ENCODE peak calls at places on chromosome 22, in ten cellular contexts. U, D, L, O, F, A, N, C, P and I are unnamed samples.

GRCh38 chr22:50232481-50233151 is 12.2 kb downstream of the TUBGCP6 start:
- DNase-seq in P (no peak), L (no peak), D (no peak), U (no peak), F (no peak), O (no peak), N (no peak), C (no peak), A (no peak), I (no peak)

GRCh38 chr22:36901411-36902142 is 11.9 kb upstream of the CSF2RB start:
- DNase-seq in U (no peak), D (no peak), L (no peak), P (peak), O (no peak), N (no peak), F (no peak), C (no peak), A (no peak), I (peak)

GRCh38 chr22:50169774-50170341 is 673 bp upstream of the PANX2 start:
- DNase-seq in A (peak), U (no peak), O (no peak), F (no peak), D (no peak), C (no peak), P (no peak), L (peak), N (peak), I (no peak)

GRCh38 chr22:23913661-23914353 is 19.6 kb downstream of the MIF start:
- DNase-seq in N (peak), C (peak), A (peak), D (peak), L (peak), P (peak), U (peak), F (peak), O (peak), I (peak)

GRCh38 chr22:36433318-36434231 is 45.8 kb upstream of the MYH9 start:
- DNase-seq in C (no peak), U (no peak), A (no peak), D (no peak), P (peak), N (peak), F (no peak), L (peak), O (no peak), I (no peak)

GRCh38 chr22:24392218-24392931 is 35.0 kb upstream of the ADORA2A start:
- DNase-seq in A (no peak), L (no peak), D (no peak), C (peak), F (no peak), N (no peak), P (no peak), U (no peak), O (no peak), I (no peak)

GRCh38 chr22:50039669-50040458 is 18.2 kb downstream of the TTLL8 start:
- DNase-seq in C (no peak), P (no peak), N (no peak), O (no peak), D (no peak), U (no peak), F (no peak), A (no peak), L (no peak), I (no peak)

GRCh38 chr22:20219667-20220628 is 48.2 kb downstream of the RTN4R start:
- DNase-seq in N (no peak), F (no peak), O (peak), P (no peak), D (no peak), U (no peak), A (no peak), L (no peak), C (no peak), I (no peak)

GRCh38 chr22:19103881-19104821 is 18.1 kb downstream of the DGCR2 start:
- DNase-seq in F (no peak), D (no peak), L (peak), U (no peak), O (no peak), C (peak), P (no peak), N (peak), A (no peak), I (no peak)

GRCh38 chr22:19873960-19874306 is 19.3 kb upstream of the GNB1L start:
- DNase-seq in P (no peak), A (no peak), N (no peak), O (no peak), D (peak), U (no peak), F (peak), L (no peak), C (no peak), I (no peak)

GRCh38 chr22:31579835-31580242 is 82.2 kb downstream of the PISD start:
- DNase-seq in O (no peak), N (no peak), A (no peak), D (no peak), F (no peak), U (no peak), C (no peak), L (no peak), P (no peak), I (no peak)

GRCh38 chr22:49861642-49862407 is 8.2 kb downstream of the ZBED4 start:
- DNase-seq in P (no peak), F (no peak), C (no peak), D (no peak), N (no peak), L (no peak), A (no peak), O (no peak), U (no peak), I (no peak)

GRCh38 chr22:27386186-27386585 is 415.4 kb downstream of the MN1 start:
- DNase-seq in N (no peak), P (no peak), O (no peak), L (no peak), F (no peak), A (no peak), U (peak), C (no peak), D (no peak), I (no peak)

GRCh38 chr22:48079505-48080295 is 1317.2 kb downstream of the TBC1D22A start:
- DNase-seq in F (no peak), U (no peak), P (no peak), D (no peak), A (no peak), C (no peak), N (no peak), O (peak), L (no peak), I (no peak)

GRCh38 chr22:36763576-36763975 is 12.3 kb downstream of the IFT27 start:
- DNase-seq in A (no peak), U (no peak), L (no peak), P (no peak), D (no peak), O (no peak), C (no peak), N (no peak), F (no peak), I (no peak)

GRCh38 chr22:44409691-44410316 is 88.2 kb downstream of the RTL6 start:
- DNase-seq in C (no peak), N (no peak), D (no peak), P (no peak), L (no peak), A (no peak), F (no peak), U (no peak), O (no peak), I (no peak)

GRCh38 chr22:20096574-20097420 is 16.8 kb downstream of the DGCR8 start:
- DNase-seq in L (no peak), O (no peak), N (no peak), C (no peak), A (no peak), D (no peak), U (no peak), F (no peak), P (no peak), I (no peak)

GRCh38 chr22:45640291-45640940 is 31.2 kb upstream of the ATXN10 start:
- DNase-seq in A (no peak), C (no peak), N (no peak), D (no peak), F (no peak), P (no peak), L (no peak), U (no peak), O (peak), I (no peak)

GRCh38 chr22:35359380-35360065 is 21.4 kb upstream of the HMOX1 start:
- DNase-seq in C (no peak), D (no peak), F (no peak), O (no peak), U (no peak), P (no peak), A (no peak), L (no peak), N (no peak), I (no peak)

GRCh38 chr22:32331236-32331917 is 26.3 kb upstream of the RFPL3 start:
- DNase-seq in O (no peak), N (no peak), F (peak), U (peak), A (no peak), P (no peak), C (no peak), D (no peak), L (no peak), I (no peak)

GRCh38 chr22:48955351-48956311 is 872.0 kb downstream of the BRD1 start:
- DNase-seq in U (peak), P (peak), L (no peak), A (no peak), C (no peak), O (no peak), F (peak), N (no peak), D (no peak), I (no peak)

GRCh38 chr22:20403779-20404140 is 9.8 kb downstream of the ZNF74 start:
- DNase-seq in O (no peak), D (no peak), C (no peak), U (no peak), L (no peak), P (no peak), A (no peak), F (no peak), N (no peak), I (no peak)

GRCh38 chr22:37276771-37277170 is 5.5 kb upstream of the CYTH4 start:
- DNase-seq in F (no peak), L (no peak), A (no peak), O (no peak), N (no peak), D (no peak), U (no peak), C (no peak), P (no peak), I (no peak)

DNA sequence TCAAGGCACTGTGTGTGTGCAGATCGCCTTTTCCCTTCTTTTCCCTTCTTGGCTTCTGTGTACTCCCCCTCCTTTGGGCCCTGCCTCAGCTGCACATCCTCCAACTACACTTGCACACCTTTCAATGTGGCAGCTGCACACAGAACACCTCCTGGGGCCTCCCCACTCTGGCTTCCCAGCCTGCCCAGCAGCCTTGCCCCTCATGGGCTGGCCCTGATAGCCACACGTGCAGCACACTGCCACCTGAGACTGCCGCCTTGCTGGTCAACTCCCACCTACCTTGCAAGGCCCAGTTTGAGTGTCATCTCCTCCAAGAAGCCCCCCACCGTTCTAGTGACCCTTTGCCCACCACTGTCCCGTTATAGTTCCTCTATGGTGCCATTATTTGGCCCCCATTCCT is 77.3 kb upstream of the ARFGAP3 start:
- DNase-seq in N (no peak), D (no peak), F (no peak), C (no peak), A (no peak), L (no peak), O (no peak), U (no peak), P (no peak), I (no peak)
- TF ChIP-seq CTCF in N (no peak), D (no peak), F (no peak), C (no peak), A (no peak), L (no peak), O (no peak), U (no peak), P (no peak), I (no peak)

DNA sequence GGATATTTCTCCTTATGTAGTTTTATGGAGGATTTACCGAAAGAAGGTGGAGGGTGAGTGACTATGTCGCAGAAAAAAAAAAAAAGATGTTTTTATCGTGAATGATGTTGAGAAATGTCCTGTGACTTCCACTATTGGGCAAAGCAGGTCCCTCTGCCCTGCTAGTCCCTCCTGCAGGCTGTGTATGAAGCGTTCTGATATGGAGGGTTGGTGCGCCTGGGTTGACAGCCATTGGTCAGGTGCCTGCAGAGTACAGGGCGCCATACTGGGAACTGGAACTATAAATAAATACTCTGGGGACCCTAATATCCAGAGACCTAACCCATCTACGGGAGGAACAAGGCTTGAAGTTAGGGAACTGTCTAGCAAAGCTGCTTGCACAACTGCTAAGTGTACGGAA is 1.5 kb downstream of the IL17RA start:
- DNase-seq in D (no peak), C (no peak), U (no peak), N (no peak), P (no peak), L (no peak), F (no peak), O (no peak), A (no peak), I (no peak)
- H3K4me3 ChIP-seq in D (no peak), C (peak), U (peak), N (peak), P (peak), L (no peak), F (peak), O (no peak), A (no peak), I (no peak)

GRCh38 chr22:21947040-21948014 is 5.3 kb downstream of the PPM1F start:
- DNase-seq in F (peak), N (peak), L (no peak), P (no peak), U (no peak), A (peak), D (no peak), C (peak), O (no peak), I (no peak)
- TF ChIP-seq CTCF in F (peak), N (peak), L (no peak), P (peak), U (peak), A (peak), D (peak), C (peak), O (peak), I (no peak)

DNA sequence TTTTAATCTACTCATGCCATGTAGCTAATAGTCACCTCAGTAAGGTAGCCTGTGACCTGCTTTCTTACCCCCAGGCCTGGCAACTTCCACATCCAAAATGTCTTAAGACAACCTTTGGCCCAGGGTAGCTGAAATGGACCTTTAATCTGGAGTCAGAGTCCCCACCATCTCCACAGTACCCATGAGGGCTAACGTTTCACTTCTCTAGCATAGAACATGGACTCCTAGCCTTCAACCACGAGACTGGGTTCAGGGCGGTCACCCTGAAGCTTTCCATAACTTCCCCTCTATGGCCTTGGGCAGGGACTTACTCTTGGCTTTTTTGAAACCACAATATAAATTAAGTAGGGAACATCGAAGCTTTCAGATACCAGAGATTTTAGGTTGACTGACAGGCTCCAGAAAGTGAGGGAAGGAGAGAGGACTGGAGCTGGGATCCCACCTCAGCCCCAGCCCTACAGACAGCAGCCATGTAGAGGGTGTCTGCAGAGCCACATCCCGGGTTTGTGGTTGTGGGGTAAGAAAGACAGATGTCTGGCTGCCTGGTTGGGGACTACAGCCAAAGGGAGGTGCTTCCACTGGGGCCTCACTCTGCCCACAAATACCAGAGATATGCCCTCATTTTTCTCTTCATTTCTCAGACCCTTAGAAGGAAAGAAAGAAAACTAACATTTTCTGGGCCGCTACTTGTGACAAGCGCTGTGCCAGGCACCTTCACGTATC is 2.6 kb downstream of the TBC1D10A start:
- DNase-seq in U (no peak), L (peak), F (no peak), D (no peak), O (peak), A (no peak), P (no peak), N (peak), C (peak), I (no peak)
- H3K4me3 ChIP-seq in U (peak), L (no peak), F (no peak), D (peak), O (peak), A (no peak), P (no peak), N (peak), C (peak), I (peak)

DNA sequence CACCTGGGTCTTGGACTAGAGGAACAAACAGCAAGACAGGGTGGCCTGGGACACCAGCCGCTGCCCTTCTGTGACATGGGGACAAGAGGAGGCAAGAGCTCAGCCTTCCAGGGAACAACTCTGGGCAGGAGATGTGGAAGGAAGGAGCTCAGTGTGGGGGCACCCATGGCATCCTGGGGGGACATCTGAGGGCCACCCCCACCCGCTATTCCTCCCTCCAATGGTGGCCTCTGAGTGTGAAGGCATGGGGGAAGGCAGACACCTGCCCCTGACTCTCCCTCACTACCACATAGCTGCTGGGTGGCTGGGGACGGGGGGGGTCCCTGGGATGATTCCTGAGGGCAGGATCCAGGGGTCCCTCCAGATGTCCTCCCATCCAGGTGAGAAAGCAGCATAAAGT is 4.5 kb downstream of the APOBEC3B start:
- DNase-seq in F (no peak), N (no peak), D (no peak), U (no peak), L (no peak), A (no peak), O (no peak), C (no peak), P (no peak), I (no peak)
- TF ChIP-seq CTCF in F (no peak), N (no peak), D (no peak), U (no peak), L (no peak), A (no peak), O (no peak), C (no peak), P (no peak), I (no peak)

GRCh38 chr22:17984114-17984513 is 40.2 kb downstream of the MICAL3 start:
- DNase-seq in D (no peak), F (no peak), N (no peak), U (no peak), P (no peak), L (no peak), A (no peak), O (no peak), C (no peak), I (no peak)

GRCh38 chr22:17990167-17990566 is 34.2 kb downstream of the MICAL3 start:
- DNase-seq in D (no peak), N (peak), A (no peak), U (no peak), F (no peak), L (no peak), C (no peak), P (no peak), O (no peak), I (no peak)

GRCh38 chr22:17990942-17991341 is 33.4 kb downstream of the MICAL3 start:
- DNase-seq in D (no peak), U (no peak), O (no peak), A (no peak), N (no peak), P (no peak), F (no peak), C (no peak), L (no peak), I (no peak)

GRCh38 chr22:17985606-17986005 is 38.8 kb downstream of the MICAL3 start:
- DNase-seq in L (no peak), C (no peak), N (no peak), P (no peak), U (no peak), A (no peak), D (no peak), O (no peak), F (no peak), I (no peak)

DNA sequence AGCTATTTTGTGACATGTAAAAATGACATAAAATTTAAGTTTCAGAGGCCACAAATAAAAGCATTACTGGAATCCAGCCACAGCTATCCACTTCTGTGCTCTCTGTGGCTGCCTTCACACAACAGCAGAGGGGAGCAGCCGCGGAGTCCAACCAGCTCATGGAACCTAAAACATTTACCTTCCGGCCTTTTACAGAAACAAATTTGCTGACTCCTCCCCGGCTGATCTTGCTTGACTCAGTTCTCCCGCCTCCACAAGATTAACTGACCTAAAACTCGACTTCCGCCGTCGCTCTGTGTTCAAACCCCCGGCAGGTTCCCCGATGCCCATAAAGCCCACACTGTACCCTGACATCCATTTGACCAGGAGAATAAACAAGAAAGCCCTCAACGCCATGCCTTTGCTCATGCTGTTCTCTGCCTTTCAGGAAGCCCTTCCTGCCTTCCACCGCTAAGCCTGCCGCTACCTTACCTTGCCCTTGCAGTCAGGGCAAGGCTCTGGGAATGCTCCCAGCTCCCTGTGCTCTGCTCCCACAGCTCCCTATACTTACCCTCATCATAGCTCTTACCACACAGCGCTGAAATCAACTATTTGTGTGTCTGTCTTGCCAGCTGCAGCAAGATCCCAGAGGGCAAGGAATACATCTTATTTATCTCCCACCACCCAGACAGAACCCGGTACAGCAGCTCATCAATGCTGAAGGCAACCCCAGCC is 35.4 kb downstream of the MICAL3 start:
- DNase-seq in N (peak), F (no peak), L (no peak), C (no peak), U (no peak), O (no peak), D (no peak), A (no peak), P (no peak), I (no peak)
- H3K4me3 ChIP-seq in N (no peak), F (no peak), L (no peak), C (no peak), U (no peak), O (no peak), D (no peak), A (no peak), P (no peak), I (no peak)